ENCODE peak calls at places on chromosomes 3 and 15, in eight cellular contexts. K, Q, O, A, N, M, D and U are unnamed samples.

GRCh38 chr3:128260275-128260674 is 107.0 kb downstream of the EEFSEC start:
- DNase-seq in O (no peak), A (no peak), M (no peak), N (no peak), Q (no peak), K (no peak), D (no peak), U (no peak)

GRCh38 chr3:159189994-159190669 is 388.3 kb downstream of the MFSD1 start:
- DNase-seq in K (no peak), M (no peak), D (no peak), A (no peak), Q (peak), N (no peak), O (no peak), U (no peak)

GRCh38 chr3:40325465-40325864 is 16.0 kb downstream of the EIF1B start:
- DNase-seq in K (no peak), O (no peak), A (no peak), Q (no peak), D (no peak), N (no peak), M (no peak), U (no peak)

GRCh38 chr15:22794063-22794462 is 7.6 kb downstream of the NIPA1 start:
- DNase-seq in O (no peak), A (no peak), M (no peak), N (no peak), K (no peak), D (no peak), Q (no peak), U (no peak)

GRCh38 chr15:61102281-61102680 is 126.8 kb downstream of the RORA start:
- DNase-seq in N (no peak), O (no peak), A (no peak), Q (no peak), D (no peak), K (no peak), M (no peak), U (no peak)

GRCh38 chr3:40524222-40524570 is 564 bp upstream of the ZNF621 start:
- DNase-seq in D (no peak), O (no peak), Q (no peak), A (no peak), N (no peak), K (no peak), M (no peak), U (no peak)

GRCh38 chr15:27410986-27411385 is 440.0 kb downstream of the GABRG3 start:
- DNase-seq in M (no peak), D (no peak), K (no peak), N (no peak), A (no peak), Q (no peak), O (no peak), U (no peak)

GRCh38 chr15:25532269-25532668 is 93.4 kb upstream of the UBE3A start:
- DNase-seq in M (no peak), Q (no peak), N (no peak), O (no peak), D (no peak), A (no peak), K (no peak), U (no peak)

GRCh38 chr15:65773386-65774111 is 18.5 kb downstream of the DENND4A start:
- DNase-seq in N (no peak), K (no peak), D (no peak), A (no peak), O (no peak), M (no peak), Q (no peak), U (no peak)

GRCh38 chr3:129016725-129017530 is 15.8 kb downstream of the EFCC1 start:
- DNase-seq in Q (no peak), O (no peak), A (no peak), N (no peak), K (peak), D (peak), M (no peak), U (peak)

GRCh38 chr3:107943860-107944543 is 146.8 kb downstream of the CD47 start:
- DNase-seq in A (no peak), K (no peak), D (no peak), M (no peak), N (peak), Q (no peak), O (no peak), U (no peak)

GRCh38 chr15:71133734-71134464 is 18.6 kb downstream of the THSD4 start:
- DNase-seq in A (no peak), M (no peak), N (no peak), K (no peak), D (no peak), O (no peak), Q (no peak), U (no peak)

GRCh38 chr3:10505791-10506585 is 602 bp upstream of the ATP2B2 start:
- DNase-seq in N (no peak), K (no peak), D (no peak), A (no peak), M (no peak), O (no peak), Q (no peak), U (no peak)

GRCh38 chr15:100768501-100768931 is 111.1 kb upstream of the ALDH1A3 start:
- DNase-seq in M (no peak), N (peak), O (no peak), A (no peak), K (no peak), Q (no peak), D (peak), U (peak)

GRCh38 chr3:127079211-127079610 is 96.3 kb downstream of the PLXNA1 start:
- DNase-seq in Q (no peak), M (no peak), D (peak), O (no peak), A (no peak), N (no peak), K (no peak), U (peak)

GRCh38 chr3:120350431-120350941 is 1.3 kb upstream of the LRRC58 start:
- DNase-seq in O (no peak), D (peak), M (peak), A (no peak), K (peak), N (no peak), Q (peak), U (no peak)

GRCh38 chr3:73520931-73521461 is 103.7 kb downstream of the PDZRN3 start:
- DNase-seq in D (no peak), A (no peak), Q (no peak), O (no peak), M (no peak), K (peak), N (peak), U (no peak)

GRCh38 chr3:193954752-193955151 is 181.2 kb upstream of the HES1 start:
- DNase-seq in K (no peak), Q (no peak), M (no peak), N (no peak), A (no peak), D (no peak), O (no peak), U (no peak)

GRCh38 chr3:159326998-159327397 is 525.1 kb downstream of the MFSD1 start:
- DNase-seq in O (no peak), M (no peak), A (no peak), D (no peak), Q (no peak), N (no peak), K (no peak), U (no peak)

GRCh38 chr3:24351779-24352469 is 142.7 kb downstream of the THRB start:
- DNase-seq in K (peak), A (peak), D (no peak), M (peak), N (no peak), O (no peak), Q (peak), U (no peak)
- TF ChIP-seq POLR2A in K (no peak), A (no peak), D (no peak), M (no peak), N (no peak), O (no peak), Q (no peak), U (no peak)

GRCh38 chr3:29171583-29171990 is 109.3 kb upstream of the RBMS3 start:
- DNase-seq in M (no peak), O (no peak), D (no peak), K (no peak), A (no peak), Q (peak), N (no peak), U (no peak)

GRCh38 chr3:29169456-29169855 is 111.4 kb upstream of the RBMS3 start:
- DNase-seq in O (no peak), N (no peak), M (no peak), A (no peak), D (no peak), K (no peak), Q (no peak), U (no peak)

GRCh38 chr3:29167180-29167579 is 113.7 kb upstream of the RBMS3 start:
- DNase-seq in N (no peak), Q (no peak), K (no peak), D (no peak), M (no peak), O (no peak), A (no peak), U (no peak)

GRCh38 chr3:29168686-29169085 is 112.2 kb upstream of the RBMS3 start:
- DNase-seq in O (no peak), N (no peak), M (no peak), K (no peak), Q (no peak), A (no peak), D (no peak), U (no peak)

GRCh38 chr3:29170894-29171582 is 109.8 kb upstream of the RBMS3 start:
- DNase-seq in N (no peak), D (no peak), A (no peak), Q (peak), M (no peak), O (no peak), K (no peak), U (no peak)
- H3K27ac ChIP-seq in N (no peak), D (no peak), A (peak), Q (peak), M (no peak), O (peak), K (peak), U (no peak)

DNA sequence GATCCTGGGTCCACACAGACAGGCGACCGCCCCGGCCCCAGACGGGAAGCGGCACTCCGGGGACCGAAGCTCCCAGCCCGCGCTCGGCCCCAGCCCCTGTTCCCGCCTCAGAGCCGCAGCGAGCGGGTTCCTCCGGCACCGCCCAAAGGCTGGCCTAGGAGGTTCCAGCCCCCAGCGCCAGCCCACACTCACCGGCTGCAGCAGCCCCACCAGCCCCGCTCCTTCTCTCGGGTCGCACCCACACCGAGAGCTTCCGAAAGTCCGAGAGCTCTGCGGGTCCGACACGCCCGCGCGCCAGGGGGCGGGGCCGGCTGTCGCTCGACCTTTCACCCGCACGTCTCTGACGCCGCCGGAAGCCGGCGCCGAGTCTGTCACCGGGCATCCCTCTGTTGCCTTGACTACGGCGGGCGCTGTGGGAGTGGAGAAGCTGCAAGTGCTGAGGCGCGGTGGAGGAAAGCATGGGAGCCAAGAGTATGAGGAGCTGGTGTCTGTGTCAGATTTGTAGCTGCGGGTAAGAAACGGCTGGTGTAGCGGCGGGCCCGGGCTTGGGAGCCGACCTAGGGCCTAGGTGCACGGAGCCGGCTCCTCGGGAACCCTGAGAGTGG is at the start of the genes EFL1 and SAXO2:
- DNase-seq in A (peak), M (peak), N (peak), K (peak), O (peak), D (peak), Q (peak), U (peak)
- TF ChIP-seq POLR2A in A (no peak), M (no peak), N (no peak), K (peak), O (no peak), D (no peak), Q (peak), U (peak)

GRCh38 chr3:156148946-156149348 is 28.6 kb downstream of the KCNAB1 start:
- DNase-seq in A (no peak), Q (peak), O (no peak), D (no peak), K (peak), M (no peak), N (peak), U (no peak)
- H3K27ac ChIP-seq in A (peak), Q (no peak), O (peak), D (no peak), K (peak), M (peak), N (peak), U (no peak)

DNA sequence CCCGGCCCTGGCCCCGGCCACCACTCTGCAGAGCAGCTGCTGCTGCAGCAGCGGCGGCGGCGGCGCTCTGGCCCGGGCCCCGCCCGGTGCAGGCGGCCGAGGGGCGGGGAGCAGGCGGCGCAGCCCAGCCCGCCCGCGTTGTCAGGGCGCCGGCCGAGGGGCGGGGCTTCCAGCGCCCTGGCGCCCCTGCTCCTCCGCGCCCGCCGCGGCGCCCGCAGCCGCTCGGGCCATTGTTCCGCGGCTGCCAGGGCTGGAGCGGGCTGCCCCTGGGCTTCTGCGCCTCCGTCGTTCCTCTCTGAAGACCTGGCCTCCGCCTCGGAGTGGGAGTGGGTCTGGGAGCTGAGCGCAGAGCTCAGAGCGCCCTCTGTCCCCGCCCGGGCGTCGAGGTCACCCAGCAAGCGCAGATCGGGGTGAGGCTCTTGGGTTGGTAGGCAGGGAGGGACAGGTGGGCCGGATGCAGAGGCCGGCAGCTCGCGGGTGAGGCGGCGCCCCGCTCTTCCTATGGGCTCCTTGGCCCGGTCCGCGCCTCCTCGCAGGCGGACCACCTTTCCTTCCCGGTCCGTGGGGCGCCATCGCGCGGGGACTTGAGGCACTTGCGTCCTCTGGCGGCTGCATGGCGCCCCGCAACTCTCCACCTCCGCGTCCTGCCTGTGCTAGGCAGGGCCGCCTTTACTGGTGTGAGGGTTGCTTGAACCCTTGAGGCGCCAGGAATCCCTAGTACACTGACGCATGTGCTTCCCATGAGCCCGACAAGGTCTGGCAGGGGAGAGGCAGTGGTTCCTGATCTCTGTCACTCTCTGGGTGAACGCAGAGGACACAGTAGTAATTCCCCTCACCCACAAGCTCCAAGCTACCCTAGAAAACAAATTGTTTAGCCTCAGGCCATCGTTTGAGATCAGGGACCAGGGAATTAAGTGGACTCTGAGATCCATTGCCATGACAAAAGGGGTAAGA is at the start of gene LPCAT4:
- DNase-seq in K (peak), D (peak), N (peak), A (peak), Q (peak), M (peak), O (peak), U (peak)
- TF ChIP-seq POLR2A in K (peak), D (peak), N (no peak), A (no peak), Q (peak), M (peak), O (peak), U (peak)

GRCh38 chr3:152742368-152743347 is 92.3 kb upstream of the P2RY1 start:
- DNase-seq in M (no peak), K (no peak), O (no peak), D (no peak), N (no peak), Q (no peak), A (no peak), U (no peak)

GRCh38 chr3:152737021-152737908 is 97.7 kb upstream of the P2RY1 start:
- DNase-seq in O (peak), N (no peak), M (no peak), D (no peak), K (peak), Q (no peak), A (no peak), U (no peak)

DNA sequence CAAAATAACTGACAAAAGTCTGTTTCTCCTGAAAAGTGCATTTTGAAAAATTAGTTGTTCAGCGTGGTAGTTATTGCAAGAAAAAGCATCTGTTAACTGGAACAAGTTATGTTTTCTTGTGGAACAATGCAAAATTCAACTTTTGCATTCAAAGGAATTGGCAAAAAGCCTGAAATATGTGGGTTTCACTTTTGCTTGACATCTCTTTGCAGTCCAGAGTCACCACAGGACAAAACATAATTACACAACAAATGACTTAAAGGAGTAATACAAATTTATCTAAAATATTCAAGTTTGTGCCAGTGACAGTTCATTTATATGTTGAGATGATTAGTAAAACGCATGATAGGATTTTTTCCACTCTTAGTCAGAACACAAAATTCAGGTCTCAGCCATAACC is 96.3 kb upstream of the P2RY1 start:
- DNase-seq in Q (peak), O (no peak), N (no peak), M (no peak), A (no peak), D (no peak), K (no peak), U (no peak)
- H3K27ac ChIP-seq in Q (no peak), O (no peak), N (no peak), M (no peak), A (no peak), D (no peak), K (no peak), U (no peak)